ENCODE peak calls at places on chromosomes 1 and 21, in six cellular contexts. V, Y, X, U, J and E are unnamed samples.

GRCh38 chr1:39657923-39658485 is 13.9 kb downstream of the NT5C1A start:
- DNase-seq in V (peak; percentile 68), Y (peak; percentile 76), X (peak; percentile 50), U (peak; percentile 69), J (peak; percentile 78), E (peak; percentile 23)

GRCh38 chr1:172350781-172351180 is 69.7 kb upstream of the C1orf105 start:
- DNase-seq in V (no peak), Y (no peak), X (no peak), U (no peak), J (no peak), E (no peak)

GRCh38 chr1:99766378-99766800 is at the start of gene FRRS1:
- DNase-seq in V (peak; percentile 75), Y (peak; percentile 60), X (peak; percentile 35), U (peak; percentile 76), J (peak; percentile 82), E (peak; percentile 15)

GRCh38 chr1:2125375-2126211 is 69.0 kb downstream of the FAAP20 start:
- DNase-seq in V (no peak), Y (peak; percentile 21), X (no peak), U (no peak), J (no peak), E (no peak)

GRCh38 chr1:83692524-83693336 is 306.2 kb downstream of the TTLL7 start:
- DNase-seq in V (no peak), Y (no peak), X (no peak), U (peak; percentile 3), J (peak; percentile 15), E (no peak)

GRCh38 chr1:230507671-230508407 is 81.7 kb upstream of the PGBD5 start:
- DNase-seq in V (no peak), Y (peak; percentile 66), X (no peak), U (no peak), J (no peak), E (no peak)

GRCh38 chr1:244835276-244836134 is at the start of gene COX20:
- DNase-seq in V (peak; percentile 92), Y (peak; percentile 93), X (peak; percentile 89), U (peak; percentile 90), J (peak; percentile 95), E (peak; percentile 72)

GRCh38 chr1:219574484-219575087 is 38.3 kb downstream of the ZC3H11B start:
- DNase-seq in V (no peak), Y (no peak), X (no peak), U (no peak), J (no peak), E (no peak)

GRCh38 chr1:17617787-17618557 is 78.5 kb downstream of the ARHGEF10L start:
- DNase-seq in V (peak; percentile 31), Y (peak; percentile 88), X (peak; percentile 52), U (peak; percentile 46), J (no peak), E (no peak)

GRCh38 chr1:19124273-19124672 is 85.8 kb downstream of the UBR4 start:
- DNase-seq in V (no peak), Y (no peak), X (no peak), U (no peak), J (no peak), E (no peak)

GRCh38 chr21:44931137-44931500 is 8.7 kb upstream of the SLX9 start:
- DNase-seq in V (peak; percentile 52), Y (no peak), X (no peak), U (peak; percentile 38), J (no peak), E (no peak)

GRCh38 chr1:228034954-228035837 is 28.4 kb downstream of the WNT3A start:
- DNase-seq in V (no peak), Y (no peak), X (no peak), U (no peak), J (no peak), E (no peak)

GRCh38 chr1:51343624-51344023 is 13.3 kb upstream of the TTC39A start:
- DNase-seq in V (no peak), Y (no peak), X (no peak), U (no peak), J (no peak), E (no peak)

GRCh38 chr1:94929351-94929814 is 2.5 kb upstream of the CNN3 start:
- DNase-seq in V (peak; percentile 51), Y (no peak), X (peak; percentile 67), U (no peak), J (no peak), E (no peak)

GRCh38 chr1:54324031-54324654 is 82.1 kb downstream of the SSBP3 start:
- DNase-seq in V (no peak), Y (peak; percentile 50), X (peak; percentile 61), U (peak; percentile 46), J (no peak), E (no peak)

GRCh38 chr1:109214695-109215623 is 1.2 kb downstream of the SARS1 start:
- DNase-seq in V (peak; percentile 59), Y (peak; percentile 37), X (peak; percentile 54), U (peak; percentile 75), J (no peak), E (peak; percentile 81)

GRCh38 chr1:204152310-204153044 is 633 bp upstream of the ETNK2 start:
- DNase-seq in V (no peak), Y (no peak), X (peak; percentile 46), U (peak; percentile 8), J (no peak), E (no peak)

GRCh38 chr1:119141020-119141424 is 569 bp upstream of the WARS2 start:
- DNase-seq in V (peak; percentile 31), Y (no peak), X (peak; percentile 29), U (peak; percentile 32), J (peak; percentile 13), E (no peak)

GRCh38 chr1:7209340-7209739 is 424.1 kb downstream of the CAMTA1 start:
- DNase-seq in V (no peak), Y (no peak), X (no peak), U (no peak), J (no peak), E (no peak)

GRCh38 chr1:101302831-101303511 is 66.2 kb downstream of the S1PR1 start:
- DNase-seq in V (no peak), Y (no peak), X (no peak), U (peak; percentile 44), J (no peak), E (no peak)

GRCh38 chr1:96498744-96499143 is 222.8 kb upstream of the PTBP2 start:
- DNase-seq in V (no peak), Y (no peak), X (no peak), U (no peak), J (no peak), E (no peak)

GRCh38 chr1:93738926-93739325 is 57.3 kb upstream of the BCAR3 start:
- DNase-seq in V (no peak), Y (no peak), X (no peak), U (no peak), J (no peak), E (no peak)

GRCh38 chr1:93740601-93741031 is 59.0 kb upstream of the BCAR3 start:
- DNase-seq in V (no peak), Y (peak; percentile 62), X (no peak), U (no peak), J (no peak), E (no peak)

GRCh38 chr1:93740141-93740540 is 58.5 kb upstream of the BCAR3 start:
- DNase-seq in V (no peak), Y (no peak), X (no peak), U (no peak), J (no peak), E (no peak)

GRCh38 chr1:93735722-93736121 is 54.1 kb upstream of the BCAR3 start:
- DNase-seq in V (no peak), Y (no peak), X (no peak), U (no peak), J (no peak), E (peak; percentile 67)

GRCh38 chr1:93738075-93738622 is 56.5 kb upstream of the BCAR3 start:
- DNase-seq in V (no peak), Y (no peak), X (no peak), U (no peak), J (no peak), E (peak; percentile 72)
- H3K27me3 ChIP-seq in V (no peaks in the 10 kb centered on the region), Y (no peaks in the 10 kb centered on the region), X (no peaks in the 10 kb centered on the region), U (no peaks in the 10 kb centered on the region), J (no peaks in the 10 kb centered on the region), E (no peaks in the 10 kb centered on the region)

DNA sequence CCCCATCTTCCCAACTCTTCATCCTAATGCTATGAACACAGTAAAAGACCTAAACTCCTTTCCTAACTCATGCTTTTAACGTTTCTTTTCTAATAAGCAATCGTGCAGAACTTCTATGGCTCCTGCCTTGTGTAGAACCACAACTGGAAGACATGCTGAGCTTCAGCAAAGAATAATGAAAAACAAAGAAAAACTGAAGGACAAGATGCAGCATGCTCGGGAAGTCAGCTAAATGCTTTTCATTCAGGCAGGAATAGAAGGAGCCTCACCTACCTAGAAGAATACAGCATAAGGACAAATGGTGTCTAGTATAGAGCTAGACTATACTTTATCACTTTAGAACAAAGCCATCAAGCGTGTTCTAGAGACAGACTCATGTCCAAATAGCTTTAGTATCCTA is 45.9 kb downstream of the LUZP1 start:
- DNase-seq in V (no peak), Y (no peak), X (no peak), U (no peak), J (no peak), E (no peak)
- H3K27ac ChIP-seq in V (peak overlapping the region; percentile 56), Y (no peak overlapping the region), X (peak overlapping the region; percentile 39), U (no peak overlapping the region), J (no peak overlapping the region), E (no peak overlapping the region)

GRCh38 chr1:3386603-3387002 is 67.9 kb upstream of the ARHGEF16 start:
- DNase-seq in V (no peak), Y (no peak), X (no peak), U (no peak), J (no peak), E (no peak)
- H3K27me3 ChIP-seq in V (peaks cover 54% of the 10 kb centered on the region), Y (peaks cover 7% of the 10 kb centered on the region), X (no peaks in the 10 kb centered on the region), U (peaks cover 12% of the 10 kb centered on the region), J (peaks cover 84% of the 10 kb centered on the region), E (peaks cover 9% of the 10 kb centered on the region)

DNA sequence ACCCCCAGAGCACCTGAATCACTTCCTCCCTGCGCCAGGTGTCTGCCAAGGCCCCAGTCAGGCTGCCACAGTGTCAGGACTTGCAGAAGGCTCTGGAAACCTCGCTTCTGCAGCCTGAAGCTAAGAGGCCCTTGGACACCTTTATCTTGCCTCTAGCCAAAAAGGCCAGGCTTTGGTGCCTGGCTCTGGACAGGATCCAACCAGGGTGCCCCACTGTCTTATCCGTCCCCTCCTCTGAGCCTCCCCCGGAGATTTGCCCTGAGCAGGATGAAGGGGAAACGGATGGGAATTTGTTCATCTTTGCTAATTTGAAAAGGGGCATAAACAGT is 12.8 kb upstream of the CLSTN1 start:
- DNase-seq in V (no peak), Y (no peak), X (peak; percentile 7), U (no peak), J (no peak), E (no peak)
- H3K27ac ChIP-seq in V (peak overlapping the region; percentile 30), Y (no peak overlapping the region), X (peak overlapping the region; percentile 35), U (no peak overlapping the region), J (no peak overlapping the region), E (no peak overlapping the region)

GRCh38 chr1:211375286-211375818 is 48.7 kb downstream of the TRAF5 start:
- DNase-seq in V (no peak), Y (no peak), X (no peak), U (no peak), J (no peak), E (no peak)
- H3K27me3 ChIP-seq in V (no peaks in the 10 kb centered on the region), Y (no peaks in the 10 kb centered on the region), X (no peaks in the 10 kb centered on the region), U (no peaks in the 10 kb centered on the region), J (no peaks in the 10 kb centered on the region), E (no peaks in the 10 kb centered on the region)